ENCODE peak calls at places on chromosomes 13 and 19, in nine cellular contexts. I is heart left ventricle; T is NCI-H1092; V is CD4-positive, alpha-beta T cell; G is left colon; B is fibroblast of the aortic adventitia; N is stimulated activated naive CD8-positive, alpha-beta T cell treated with anti-CD3 and anti-CD28 coated beads, Interleukin-15, amount 100 ng/mL, for 72 hours; C is heart right ventricle; W is HuH-7.5. S is an unnamed sample.

GRCh38 chr13:79749985-79750551 is 269.1 kb downstream of the NDFIP2 start:
- DNase-seq in I (no peak), T (no peak), V (no peak), G (peak), B (peak), N (no peak), C (peak), W (no peak), S (no peak)

GRCh38 chr19:30023330-30023729 is 81.3 kb downstream of the URI1 start:
- DNase-seq in I (no peak), T (no peak), V (no peak), G (no peak), B (no peak), N (no peak), C (no peak), W (no peak), S (no peak)

GRCh38 chr13:50644081-50644871 is 199.2 kb downstream of the DLEU7 start:
- DNase-seq in I (no peak), T (no peak), V (no peak), G (no peak), B (no peak), N (no peak), C (no peak), W (no peak), S (no peak)

GRCh38 chr19:8973501-8974091 is 36.6 kb downstream of the MUC16 start:
- DNase-seq in I (no peak), T (no peak), V (no peak), G (no peak), B (no peak), N (no peak), C (no peak), W (no peak), S (no peak)

GRCh38 chr19:18644144-18645034 is 7.6 kb downstream of the KLHL26 start:
- DNase-seq in I (no peak), T (no peak), V (no peak), G (no peak), B (no peak), N (no peak), C (peak), W (no peak), S (no peak)

GRCh38 chr13:50156140-50156539 is 140.9 kb downstream of the KCNRG start:
- DNase-seq in I (no peak), T (no peak), V (no peak), G (no peak), B (peak), N (no peak), C (no peak), W (no peak), S (no peak)

GRCh38 chr19:1773173-1773572 is 19.9 kb downstream of the ONECUT3 start:
- DNase-seq in I (no peak), T (no peak), V (no peak), G (no peak), B (no peak), N (no peak), C (no peak), W (no peak), S (no peak)

GRCh38 chr13:101150998-101151397 is 265.3 kb downstream of the NALCN start:
- DNase-seq in I (no peak), T (no peak), V (no peak), G (no peak), B (peak), N (no peak), C (no peak), W (no peak), S (no peak)

GRCh38 chr13:40152145-40152544 is 496.7 kb downstream of the COG6 start:
- DNase-seq in I (no peak), T (no peak), V (no peak), G (no peak), B (peak), N (no peak), C (peak), W (no peak), S (no peak)

GRCh38 chr19:50332264-50333038 is 3.3 kb upstream of the KCNC3 start:
- DNase-seq in I (no peak), T (no peak), V (no peak), G (no peak), B (no peak), N (no peak), C (peak), W (peak), S (no peak)

GRCh38 chr13:109790951-109791605 is 4.7 kb upstream of the IRS2 start:
- DNase-seq in I (no peak), T (peak), V (peak), G (peak), B (no peak), N (no peak), C (peak), W (no peak), S (no peak)

GRCh38 chr19:16904599-16904998 is 15.8 kb downstream of the F2RL3 start:
- DNase-seq in I (no peak), T (no peak), V (no peak), G (no peak), B (no peak), N (no peak), C (no peak), W (no peak), S (no peak)